ENCODE peak calls at places on chromosomes 13 and 19, in eight cellular contexts. E is IMR-90, X is stomach, Y is tibial nerve, P is thyroid gland, A is HCT116, C is heart left ventricle, D is lower leg skin. Z is an unnamed sample.

GRCh38 chr13:80337706-80338105 is 3.2 kb downstream of the SPRY2 start:
- DNase-seq in Y (no peak), X (no peak), P (no peak), C (no peak), A (no peak), D (no peak), E (no peak), Z (no peak)

GRCh38 chr13:110333837-110334236 is 26.8 kb downstream of the COL4A2 start:
- DNase-seq in C (no peak), E (no peak), X (no peak), D (no peak), A (no peak), P (no peak), Y (no peak), Z (no peak)

GRCh38 chr13:101523732-101524131 is 71.3 kb downstream of the ITGBL1 start:
- DNase-seq in C (peak; percentile 37), D (peak; percentile 69), E (peak; percentile 84), Y (no peak), P (peak; percentile 29), X (no peak), A (no peak), Z (no peak)

GRCh38 chr13:75803175-75803611 is 167.1 kb downstream of the LMO7 start:
- DNase-seq in D (no peak), A (no peak), E (no peak), Y (no peak), X (peak; percentile 57), C (no peak), P (no peak), Z (no peak)

GRCh38 chr13:71590654-71591148 is 276.3 kb downstream of the DACH1 start:
- DNase-seq in E (no peak), Y (no peak), D (no peak), P (no peak), C (no peak), X (no peak), A (no peak), Z (no peak)

GRCh38 chr13:44218501-44219240 is 155.0 kb upstream of the SERP2 start:
- DNase-seq in P (peak; percentile 90), Y (peak; percentile 72), D (peak; percentile 74), X (peak; percentile 89), E (no peak), C (peak; percentile 68), A (no peak), Z (no peak)

GRCh38 chr13:27448308-27448707 is 2.1 kb downstream of the MTIF3 start:
- DNase-seq in E (no peak), Y (no peak), C (no peak), X (no peak), D (no peak), A (no peak), P (no peak), Z (no peak)

GRCh38 chr13:39250440-39250839 is 212.2 kb downstream of the NHLRC3 start:
- DNase-seq in X (no peak), Y (no peak), A (no peak), C (no peak), E (no peak), D (no peak), P (no peak), Z (no peak)

GRCh38 chr19:44625531-44626066 is 12.2 kb downstream of the IGSF23 start:
- DNase-seq in C (no peak), D (no peak), X (no peak), P (no peak), A (no peak), Y (no peak), E (peak; percentile 77), Z (no peak)

GRCh38 chr13:46359731-46360130 is 27.3 kb downstream of the RUBCNL start:
- DNase-seq in Y (no peak), D (no peak), C (no peak), E (peak; percentile 22), P (no peak), X (no peak), A (no peak), Z (no peak)

GRCh38 chr13:60448907-60449510 is 52.0 kb downstream of the TDRD3 start:
- DNase-seq in A (peak; percentile 28), D (no peak), P (no peak), E (peak; percentile 68), Y (no peak), C (no peak), X (no peak), Z (no peak)

GRCh38 chr19:29367701-29368306 is 154.9 kb upstream of the UQCRFS1 start:
- DNase-seq in X (no peak), P (no peak), A (no peak), E (no peak), C (no peak), Y (no peak), D (no peak), Z (no peak)

GRCh38 chr13:87498681-87499080 is 172.5 kb upstream of the SLITRK5 start:
- DNase-seq in E (peak; percentile 0), X (no peak), Y (no peak), A (no peak), P (peak; percentile 52), D (no peak), C (no peak), Z (no peak)

GRCh38 chr13:48072304-48072703 is 22.6 kb downstream of the MED4 start:
- DNase-seq in A (no peak), Y (no peak), D (no peak), E (no peak), C (no peak), X (no peak), P (no peak), Z (no peak)

GRCh38 chr13:27170521-27171243 is 929 bp downstream of the USP12 start:
- DNase-seq in C (no peak), E (no peak), X (peak; percentile 34), Y (no peak), D (no peak), A (peak; percentile 8), P (peak; percentile 48), Z (peak; percentile 90)

GRCh38 chr13:42038661-42039456 is 9.6 kb upstream of the DGKH start:
- DNase-seq in P (peak; percentile 1), D (no peak), Y (no peak), X (no peak), A (no peak), E (peak; percentile 28), C (no peak), Z (no peak)

GRCh38 chr13:105370011-105370645 is 1165.3 kb downstream of the EFNB2 start:
- DNase-seq in C (no peak), P (peak; percentile 69), D (no peak), A (no peak), Y (no peak), X (no peak), E (no peak), Z (no peak)

GRCh38 chr19:53365899-53366493 is 491 bp downstream of the ZNF525 start:
- DNase-seq in C (no peak), X (no peak), P (peak; percentile 37), E (no peak), A (no peak), Y (no peak), D (no peak), Z (peak; percentile 81)

GRCh38 chr13:78701383-78701782 is 42.4 kb upstream of the OBI1 start:
- DNase-seq in C (no peak), D (no peak), E (no peak), P (no peak), X (no peak), Y (no peak), A (no peak), Z (no peak)

GRCh38 chr13:113591750-113592149 is 7.2 kb downstream of the TFDP1 start:
- DNase-seq in A (no peak), D (no peak), P (no peak), X (peak; percentile 18), Y (no peak), E (no peak), C (no peak), Z (peak; percentile 48)

GRCh38 chr13:49421391-49421790 is 22.5 kb downstream of the CAB39L start:
- DNase-seq in E (no peak), D (no peak), Y (no peak), A (peak; percentile 10), C (no peak), X (no peak), P (peak; percentile 13), Z (no peak)

GRCh38 chr19:39237200-39238184 is 7.3 kb downstream of the IFNL3 start:
- DNase-seq in A (peak; percentile 3), Y (no peak), C (no peak), D (no peak), E (no peak), X (peak; percentile 93), P (peak; percentile 50), Z (peak; percentile 88)

GRCh38 chr13:62482351-62482750 is 1066.7 kb upstream of the PCDH20 start:
- DNase-seq in Y (no peak), D (no peak), E (no peak), C (no peak), X (no peak), A (no peak), P (no peak), Z (no peak)

GRCh38 chr19:1085676-1086442 is 9.3 kb downstream of the POLR2E start:
- DNase-seq in D (no peak), C (no peak), Y (no peak), A (no peak), E (no peak), P (no peak), X (no peak), Z (peak; percentile 80)
- TF ChIP-seq POLR2A in D (no peak), C (no peak), Y (no peak), A (no peak), E (no peak), P (no peak), X (no peak), Z (no peak)

GRCh38 chr13:30156270-30156669 is 151.1 kb downstream of the KATNAL1 start:
- DNase-seq in C (no peak), A (no peak), D (no peak), X (no peak), Y (no peak), E (peak; percentile 33), P (no peak), Z (peak; percentile 64)
- H3K4me3 ChIP-seq in C (no peak overlapping the region), A (no peak overlapping the region), D (no peak overlapping the region), X (no peak overlapping the region), Y (no peak overlapping the region), E (no peak overlapping the region), P (no peak overlapping the region), Z (no peak overlapping the region)

GRCh38 chr19:7877249-7877836 is 3.2 kb upstream of the PRR36 start:
- DNase-seq in P (no peak), A (no peak), E (no peak), C (no peak), D (no peak), X (no peak), Y (no peak), Z (no peak)
- TF ChIP-seq POLR2A in P (no peak), A (no peak), E (no peak), C (no peak), D (no peak), X (no peak), Y (no peak), Z (no peak)

DNA sequence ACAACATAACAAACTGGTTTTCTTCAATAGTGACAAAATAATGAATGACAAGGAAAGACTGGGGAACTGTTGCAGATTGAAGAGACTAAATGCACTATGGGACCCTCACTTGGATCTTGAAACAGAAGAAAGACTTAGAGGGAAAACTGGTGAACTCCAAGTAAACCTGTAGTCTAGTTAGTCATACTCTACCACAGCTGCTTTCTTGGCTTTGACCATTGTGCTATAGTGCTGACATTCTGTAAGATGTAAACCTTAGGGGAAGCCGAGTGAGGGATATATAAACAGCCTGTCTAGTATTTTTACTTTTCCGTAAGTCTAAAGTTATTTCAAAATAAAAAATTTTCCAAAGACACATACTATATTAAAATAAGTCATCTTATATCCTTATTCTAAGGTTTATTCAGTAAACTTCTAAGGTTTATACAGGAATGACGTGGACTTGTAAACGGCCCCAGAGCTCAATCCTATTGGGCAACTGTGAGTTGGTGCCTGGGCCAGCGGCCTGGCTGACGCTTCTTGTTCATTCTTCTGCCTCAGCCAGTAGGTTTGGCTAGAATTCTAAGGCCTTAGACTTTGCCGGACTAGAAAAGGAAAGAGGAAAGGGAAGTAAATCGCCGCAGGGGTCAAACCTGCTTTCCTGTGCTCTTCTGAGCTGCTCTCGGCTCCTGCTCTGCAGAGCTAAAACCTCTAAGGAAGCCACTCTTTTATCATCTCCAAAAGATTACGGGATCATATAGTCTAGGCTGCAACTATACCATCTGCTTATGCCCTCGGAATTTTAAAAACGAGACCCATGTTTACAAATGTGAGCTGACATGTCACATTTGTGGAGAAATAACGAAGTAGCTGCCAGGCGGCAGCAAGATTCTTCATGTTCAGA is 33.7 kb upstream of the UBE2L5 start:
- DNase-seq in D (peak; percentile 49), E (peak; percentile 89), Y (no peak), P (no peak), X (no peak), C (no peak), A (no peak), Z (no peak)
- H3K4me3 ChIP-seq in D (no peak overlapping the region), E (peak overlapping the region; percentile 31), Y (no peak overlapping the region), P (no peak overlapping the region), X (no peak overlapping the region), C (no peak overlapping the region), A (no peak overlapping the region), Z (no peak overlapping the region)